ENCODE peak calls at places on chromosomes 11 and 22, in five cellular contexts. D, T, X, K and H are unnamed samples. For H3K9me3, the result is how much of the 10 kb centered on the place peaks cover.

GRCh38 chr11:2731285-2732125 is 31.7 kb upstream of the KCNQ1OT1 start:
- DNase-seq in D (no peak), T (no peak), X (no peak), K (no peak), H (no peak)

GRCh38 chr11:15970506-15971214 is 385.7 kb downstream of the SOX6 start:
- DNase-seq in D (no peak), T (no peak), X (no peak), K (no peak), H (no peak)

GRCh38 chr11:1831338-1832180 is 3.2 kb upstream of the SYT8 start:
- DNase-seq in D (no peak), T (no peak), X (no peak), K (peak), H (no peak)

GRCh38 chr11:125950696-125951645 is 5.1 kb downstream of the VSIG10L2 start:
- DNase-seq in D (no peak), T (no peak), X (no peak), K (peak), H (peak)

GRCh38 chr22:50260801-50261614 is 475 bp downstream of the MAPK12 start:
- DNase-seq in D (no peak), T (no peak), X (no peak), K (no peak), H (peak)

GRCh38 chr11:121487191-121487590 is 34.4 kb upstream of the SORL1-AS1 start:
- DNase-seq in D (no peak), T (no peak), X (no peak), K (no peak), H (no peak)

GRCh38 chr22:32745251-32745995 is 56.1 kb upstream of the TIMP3 start:
- DNase-seq in D (no peak), T (no peak), X (peak), K (no peak), H (no peak)

GRCh38 chr22:34812631-34813030 is 253.3 kb upstream of the ISX start:
- DNase-seq in D (no peak), T (no peak), X (no peak), K (no peak), H (no peak)

GRCh38 chr11:34975482-34975881 is 59.1 kb downstream of the PDHX start:
- DNase-seq in D (no peak), T (no peak), X (no peak), K (no peak), H (no peak)

GRCh38 chr11:57546869-57547518 is 9.6 kb downstream of the SMTNL1 start:
- DNase-seq in D (no peak), T (no peak), X (no peak), K (no peak), H (peak)

GRCh38 chr11:2208691-2209369 is 37.2 kb upstream of the TH start:
- DNase-seq in D (no peak), T (peak), X (no peak), K (peak), H (peak)

GRCh38 chr11:65181569-65182257 is at the start of gene CAPN1:
- DNase-seq in D (peak), T (peak), X (peak), K (peak), H (peak)

GRCh38 chr11:110897035-110897434 is 184.8 kb upstream of the ARHGAP20 start:
- DNase-seq in D (no peak), T (no peak), X (no peak), K (no peak), H (no peak)

GRCh38 chr22:41589260-41589600 is 410 bp downstream of the PMM1 start:
- DNase-seq in D (no peak), T (peak), X (no peak), K (no peak), H (peak)

GRCh38 chr11:3781423-3781822 is 15.9 kb downstream of the NUP98 start:
- DNase-seq in D (no peak), T (no peak), X (no peak), K (no peak), H (no peak)

GRCh38 chr11:64233913-64234839 is at the start of gene VEGFB:
- DNase-seq in D (no peak), T (peak), X (peak), K (peak), H (peak)

GRCh38 chr11:66371627-66372415 is at the start of gene SLC29A2:
- DNase-seq in D (no peak), T (peak), X (no peak), K (peak), H (peak)

GRCh38 chr11:39011822-39012221 is 2413.8 kb upstream of the RAG2 start:
- DNase-seq in D (no peak), T (no peak), X (no peak), K (no peak), H (no peak)

GRCh38 chr22:26883393-26883792 is 226.0 kb downstream of the MIAT start:
- DNase-seq in D (no peak), T (no peak), X (no peak), K (no peak), H (no peak)

GRCh38 chr11:2271077-2271326 is 614 bp upstream of the ASCL2 start:
- DNase-seq in D (no peak), T (no peak), X (no peak), K (peak), H (peak)

GRCh38 chr11:123188508-123189165 is 6.4 kb downstream of the CLMP start:
- DNase-seq in D (no peak), T (no peak), X (no peak), K (no peak), H (no peak)

GRCh38 chr11:68345776-68346728 is 33.7 kb downstream of the LRP5 start:
- DNase-seq in D (no peak), T (no peak), X (no peak), K (no peak), H (no peak)
- H3K9me3 ChIP-seq in D (under half), T (under half), X (under half), K (under half), H (under half)

GRCh38 chr22:28950567-28951411 is 67.4 kb downstream of the ZNRF3 start:
- DNase-seq in D (no peak), T (no peak), X (no peak), K (no peak), H (no peak)
- TF ChIP-seq CTCF in D (no peak), T (no peak), X (no peak), K (no peak), H (no peak)

GRCh38 chr11:47980093-47980906 is at the start of gene PTPRJ:
- DNase-seq in D (no peak), T (peak), X (no peak), K (peak), H (peak)
- TF ChIP-seq POLR2A in D (no peak), T (peak), X (peak), K (no peak), H (no peak)

GRCh38 chr22:48433647-48434046 is 1394.0 kb downstream of the BRD1 start:
- DNase-seq in D (no peak), T (no peak), X (no peak), K (peak), H (no peak)
- H3K9me3 ChIP-seq in D (under half), T (under half), X (under half), K (under half), H (under half)

GRCh38 chr22:37010174-37010573 is 9.1 kb downstream of the TST start:
- DNase-seq in D (no peak), T (no peak), X (no peak), K (no peak), H (no peak)
- TF ChIP-seq CTCF in D (no peak), T (no peak), X (no peak), K (no peak), H (no peak)

GRCh38 chr11:69173326-69173725 is 17.6 kb downstream of the SMIM38 start:
- DNase-seq in D (no peak), T (no peak), X (no peak), K (peak), H (no peak)

GRCh38 chr11:69174841-69175240 is 19.1 kb downstream of the SMIM38 start:
- DNase-seq in D (no peak), T (no peak), X (no peak), K (peak), H (no peak)

GRCh38 chr11:69172674-69173073 is 16.9 kb downstream of the SMIM38 start:
- DNase-seq in D (no peak), T (no peak), X (no peak), K (peak), H (no peak)

GRCh38 chr11:69171476-69171875 is 15.7 kb downstream of the SMIM38 start:
- DNase-seq in D (no peak), T (no peak), X (no peak), K (no peak), H (no peak)

GRCh38 chr11:69173925-69174591 is 18.3 kb downstream of the SMIM38 start:
- DNase-seq in D (no peak), T (no peak), X (no peak), K (peak), H (no peak)
- TF ChIP-seq POLR2A in D (no peak), T (no peak), X (no peak), K (no peak), H (no peak)

DNA sequence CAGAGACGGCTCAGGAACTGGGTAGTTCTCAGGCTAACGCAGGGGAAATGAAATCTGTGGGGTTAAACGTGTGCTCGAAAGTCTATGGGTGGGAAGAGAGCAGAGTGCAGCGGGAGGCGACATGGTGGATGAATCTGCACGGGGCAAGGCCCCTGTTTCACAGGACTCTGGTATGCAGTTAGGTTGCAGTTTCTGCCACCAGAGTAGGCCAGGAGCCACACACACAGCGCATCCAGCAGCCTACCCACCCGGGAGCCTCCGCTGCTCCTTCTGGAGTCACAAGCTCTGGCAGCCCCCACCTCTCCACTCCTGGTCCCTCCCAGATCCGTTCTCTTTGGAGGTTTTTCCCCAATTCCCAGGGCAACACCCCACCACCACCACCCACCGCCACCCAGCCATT is 27.0 kb downstream of the SPATA19 start:
- DNase-seq in D (no peak), T (no peak), X (no peak), K (no peak), H (no peak)
- H3K9me3 ChIP-seq in D (under half), T (under half), X (under half), K (under half), H (under half)

DNA sequence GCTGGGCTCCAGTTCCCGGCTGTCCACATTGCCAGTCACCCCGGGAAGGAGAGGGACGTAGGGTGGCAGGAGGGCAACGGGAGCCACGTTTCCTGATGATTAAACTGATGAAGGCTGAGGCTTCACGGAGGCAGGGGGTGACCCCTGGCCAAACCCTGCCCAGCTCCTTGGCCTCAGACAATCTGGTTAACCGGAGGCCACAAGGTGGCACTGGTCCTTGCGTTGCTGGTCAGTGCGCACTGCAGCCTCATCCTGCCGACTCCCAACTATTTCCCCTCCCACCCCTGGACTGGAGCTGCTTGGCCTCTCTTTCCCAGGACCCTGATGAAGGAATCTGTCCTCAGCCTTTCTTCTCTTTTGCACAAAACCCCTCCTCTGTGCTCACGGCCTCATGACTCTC is 75.3 kb downstream of the PDE2A start:
- DNase-seq in D (no peak), T (no peak), X (peak), K (no peak), H (peak)
- TF ChIP-seq CTCF in D (peak), T (peak), X (peak), K (peak), H (peak)

DNA sequence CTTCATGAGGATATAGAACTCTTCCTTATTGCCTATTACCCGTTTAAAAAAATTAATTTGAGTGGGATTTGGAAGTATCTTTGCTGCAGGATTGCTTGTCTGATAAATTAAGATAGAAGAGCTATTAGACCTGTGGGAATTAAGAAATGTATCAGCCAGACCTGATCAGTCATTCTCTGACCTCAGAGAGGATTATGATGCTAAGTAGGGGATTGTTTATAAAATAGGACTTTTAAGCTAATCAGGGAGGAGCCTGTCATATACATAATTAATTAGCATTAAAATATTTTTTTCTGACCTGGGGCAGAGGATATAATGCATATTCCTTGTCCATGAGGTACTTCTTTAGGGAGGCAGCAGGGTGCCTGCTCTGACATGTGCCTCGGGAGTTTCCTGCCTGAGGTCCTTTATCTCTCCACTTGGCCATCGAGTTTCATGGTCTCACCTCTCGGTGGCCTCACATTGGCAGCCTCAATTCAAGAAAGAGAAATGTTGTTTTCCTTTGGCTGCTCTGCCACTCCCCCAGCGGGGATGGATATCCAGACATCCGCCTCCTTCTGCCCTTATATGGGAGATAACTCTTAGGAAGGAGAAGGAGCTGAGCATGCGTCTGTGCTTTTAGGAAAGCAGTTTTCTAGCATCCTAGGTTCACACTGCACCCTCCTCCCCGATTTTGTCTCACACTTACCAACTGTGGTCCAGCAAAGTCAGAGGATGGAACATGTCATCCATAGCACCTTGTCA is 41.1 kb downstream of the DIXDC1 start:
- DNase-seq in D (no peak), T (peak), X (peak), K (no peak), H (peak)
- TF ChIP-seq POLR2A in D (peak), T (no peak), X (no peak), K (no peak), H (peak)